ENCODE peak calls at places on chromosome 21, in ten cellular contexts. T, B, D, L, P, I, H, F, X and G are unnamed samples.

GRCh38 chr21:41520560-41521442 is 12.8 kb upstream of the TMPRSS2 start:
- DNase-seq in F (no peak), T (no peak), P (no peak), X (no peak), H (no peak), B (no peak), D (no peak), I (no peak), L (no peak), G (no peak)

GRCh38 chr21:31924548-31924947 is 51.7 kb downstream of the HUNK start:
- DNase-seq in F (no peak), D (no peak), B (no peak), H (no peak), L (no peak), P (no peak), X (no peak), I (no peak), T (no peak), G (no peak)

GRCh38 chr21:25907573-25908275 is 173.0 kb downstream of the GABPA start:
- DNase-seq in T (no peak), F (no peak), B (no peak), D (no peak), H (no peak), I (no peak), L (peak; percentile 26), X (no peak), P (no peak), G (no peak)

GRCh38 chr21:43295016-43295958 is 126.5 kb downstream of the CRYAA start:
- DNase-seq in P (peak; percentile 10), T (peak; percentile 39), D (peak; percentile 48), X (no peak), I (no peak), F (peak; percentile 2), B (no peak), H (no peak), L (no peak), G (no peak)

GRCh38 chr21:31756787-31757186 is 24.9 kb upstream of the SCAF4 start:
- DNase-seq in F (no peak), P (no peak), B (no peak), D (no peak), I (no peak), X (no peak), T (no peak), H (no peak), L (no peak), G (no peak)

GRCh38 chr21:31446206-31446900 is 102.3 kb upstream of the TIAM1 start:
- DNase-seq in P (no peak), X (no peak), I (no peak), D (no peak), B (no peak), L (no peak), T (no peak), F (no peak), H (no peak), G (no peak)

GRCh38 chr21:38333290-38334272 is 76.8 kb downstream of the KCNJ15 start:
- DNase-seq in X (no peak), F (no peak), L (no peak), P (no peak), T (no peak), D (peak; percentile 70), B (no peak), H (no peak), I (no peak), G (no peak)

GRCh38 chr21:38712076-38712475 is 93.7 kb upstream of the ETS2 start:
- DNase-seq in X (no peak), B (no peak), P (no peak), I (peak; percentile 48), T (no peak), F (no peak), L (peak; percentile 36), H (peak; percentile 69), D (no peak), G (peak; percentile 28)

GRCh38 chr21:38293765-38294164 is 37.0 kb downstream of the KCNJ15 start:
- DNase-seq in D (no peak), L (no peak), B (no peak), F (no peak), I (no peak), P (no peak), H (no peak), T (no peak), X (no peak), G (no peak)

GRCh38 chr21:38269567-38269917 is 12.8 kb downstream of the KCNJ15 start:
- DNase-seq in L (no peak), D (no peak), X (no peak), T (no peak), B (no peak), H (no peak), I (no peak), P (no peak), F (no peak), G (no peak)

GRCh38 chr21:15126948-15127347 is 62.1 kb upstream of the NRIP1 start:
- DNase-seq in T (no peak), F (no peak), L (no peak), H (no peak), I (peak; percentile 20), X (no peak), D (no peak), B (no peak), P (no peak), G (no peak)

GRCh38 chr21:43362928-43363314 is 64.0 kb downstream of the SIK1 start:
- DNase-seq in H (no peak), F (no peak), D (peak; percentile 55), I (no peak), L (peak; percentile 74), X (no peak), P (no peak), T (no peak), B (no peak), G (no peak)

GRCh38 chr21:43884012-43884860 is 19.2 kb downstream of the AGPAT3 start:
- DNase-seq in X (no peak), I (peak; percentile 49), L (peak; percentile 48), F (no peak), P (no peak), T (no peak), B (no peak), H (peak; percentile 96), D (peak; percentile 73), G (peak; percentile 45)

GRCh38 chr21:39153373-39153772 is 29.9 kb downstream of the PSMG1 start:
- DNase-seq in I (peak; percentile 24), L (no peak), P (no peak), T (no peak), F (no peak), X (no peak), D (no peak), H (no peak), B (no peak), G (no peak)

GRCh38 chr21:22490044-22490443 is 1491.8 kb downstream of the NCAM2 start:
- DNase-seq in F (no peak), I (no peak), X (no peak), P (no peak), B (no peak), H (no peak), T (no peak), L (no peak), D (no peak), G (no peak)

GRCh38 chr21:36545776-36546511 is 66.0 kb upstream of the CLDN14 start:
- DNase-seq in X (no peak), P (no peak), D (no peak), H (no peak), F (no peak), L (peak; percentile 63), I (no peak), T (no peak), B (no peak), G (no peak)

GRCh38 chr21:41761211-41762181 is 5.4 kb downstream of the RIPK4 start:
- DNase-seq in D (peak; percentile 85), B (peak; percentile 91), F (peak; percentile 60), L (no peak), H (no peak), P (peak; percentile 88), I (peak; percentile 51), X (no peak), T (peak; percentile 90), G (peak; percentile 70)

GRCh38 chr21:17889171-17889570 is 70.0 kb upstream of the C21orf91 start:
- DNase-seq in X (no peak), I (no peak), D (no peak), T (no peak), B (no peak), P (no peak), L (no peak), H (no peak), F (no peak), G (no peak)

GRCh38 chr21:45359451-45360217 is 45.3 kb upstream of the COL18A1 start:
- DNase-seq in H (no peak), F (no peak), X (no peak), L (no peak), D (peak; percentile 49), B (peak; percentile 62), I (peak; percentile 32), P (peak; percentile 39), T (peak; percentile 34), G (no peak)
- H3K27me3 ChIP-seq in H (no peaks in the 10 kb centered on the region), F (peaks cover 7% of the 10 kb centered on the region), X (peaks cover 5% of the 10 kb centered on the region), L (no peaks in the 10 kb centered on the region), D (no peaks in the 10 kb centered on the region), B (no peaks in the 10 kb centered on the region), I (no peaks in the 10 kb centered on the region), P (no peaks in the 10 kb centered on the region), T (no peaks in the 10 kb centered on the region), G (no peaks in the 10 kb centered on the region)

DNA sequence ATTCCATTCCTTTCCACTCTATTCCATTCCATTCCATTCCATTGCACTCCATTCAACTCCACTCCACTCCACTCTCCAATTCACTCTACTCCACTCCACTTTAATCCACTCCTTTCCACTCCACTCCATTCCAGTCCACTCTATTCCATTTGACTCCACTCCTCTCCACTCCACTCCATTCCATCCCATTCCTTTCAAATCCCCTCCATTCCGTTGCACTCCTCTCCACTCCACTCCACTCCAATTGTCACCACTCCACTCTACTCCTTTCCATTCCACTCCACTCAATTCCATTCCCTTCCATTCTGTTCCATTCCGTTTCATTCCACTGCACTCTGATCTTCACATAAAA is 2563.7 kb upstream of the TPTE start:
- DNase-seq in D (no peak), X (no peak), H (no peak), T (no peak), B (no peak), F (no peak), P (no peak), L (no peak), I (no peak), G (no peak)
- H3K9me3 ChIP-seq in D (peaks cover 11% of the 10 kb centered on the region), X (peaks cover 42% of the 10 kb centered on the region), H (peaks cover 30% of the 10 kb centered on the region), T (peaks cover 79% of the 10 kb centered on the region), B (peaks cover 100% of the 10 kb centered on the region), F (peaks cover 48% of the 10 kb centered on the region), P (peaks cover 18% of the 10 kb centered on the region), L (peaks cover 17% of the 10 kb centered on the region), I (peaks cover 40% of the 10 kb centered on the region), G (peaks cover 69% of the 10 kb centered on the region)

GRCh38 chr21:45439901-45440461 is 35.0 kb downstream of the COL18A1 start:
- DNase-seq in B (peak; percentile 74), I (no peak), P (no peak), L (no peak), H (no peak), T (no peak), D (peak; percentile 54), X (no peak), F (peak; percentile 13), G (no peak)
- H3K4me3 ChIP-seq in B (no peak overlapping the region), I (no peak overlapping the region), P (no peak overlapping the region), L (no peak overlapping the region), H (no peak overlapping the region), T (no peak overlapping the region), D (no peak overlapping the region), X (no peak overlapping the region), F (no peak overlapping the region), G (no peak overlapping the region)

DNA sequence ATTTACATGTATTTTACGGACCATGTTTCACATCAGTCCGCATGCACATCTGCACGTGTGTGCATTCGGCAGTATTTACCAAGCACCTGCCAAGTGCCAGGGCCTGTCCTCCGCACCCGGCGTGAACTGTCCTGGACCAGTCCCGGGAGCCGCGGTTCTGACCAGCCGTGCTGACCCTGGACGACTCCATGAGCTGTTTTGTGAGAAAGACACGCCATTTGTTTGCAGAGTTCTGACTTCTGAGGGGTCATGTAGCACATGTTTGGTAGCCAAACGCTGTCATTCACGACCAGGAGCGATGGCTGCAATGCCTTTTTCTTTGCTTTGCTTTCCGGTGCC is 3.3 kb upstream of the OLIG2 start:
- DNase-seq in H (no peak), P (no peak), D (no peak), F (no peak), B (no peak), T (no peak), L (no peak), X (no peak), I (no peak), G (no peak)
- H3K27me3 ChIP-seq in H (no peaks in the 10 kb centered on the region), P (no peaks in the 10 kb centered on the region), D (peaks cover 4% of the 10 kb centered on the region), F (peaks cover 63% of the 10 kb centered on the region), B (peaks cover 99% of the 10 kb centered on the region), T (peaks cover 99% of the 10 kb centered on the region), L (peaks cover 86% of the 10 kb centered on the region), X (peaks cover 74% of the 10 kb centered on the region), I (peaks cover 100% of the 10 kb centered on the region), G (no peaks in the 10 kb centered on the region)